ENCODE peak calls at places on chromosome 15, in four cellular contexts. One of them, this sample, is unnamed.

GRCh38 chr15:70401709-70402108 is 304.0 kb upstream of the TLE3 start:
- DNase-seq in colonic mucosa: no peak
- DNase-seq in foreskin fibroblast: no peak
- DNase-seq in breast epithelium: no peak
- DNase-seq in this sample: no peak

GRCh38 chr15:35547775-35548364 is 1.9 kb upstream of the DPH6 start:
- DNase-seq in colonic mucosa: no peak
- DNase-seq in foreskin fibroblast: no peak
- DNase-seq in breast epithelium: no peak
- DNase-seq in this sample: no peak

GRCh38 chr15:83322061-83322460 is 37.6 kb upstream of the BNC1 start:
- DNase-seq in colonic mucosa: no peak
- DNase-seq in foreskin fibroblast: no peak
- DNase-seq in breast epithelium: no peak
- DNase-seq in this sample: no peak

GRCh38 chr15:34275154-34275553 is 50.3 kb downstream of the EMC4 start:
- DNase-seq in colonic mucosa: no peak
- DNase-seq in foreskin fibroblast: peak
- DNase-seq in breast epithelium: no peak
- DNase-seq in this sample: no peak

GRCh38 chr15:40325188-40325587 is 1.7 kb downstream of the INAFM2 start:
- DNase-seq in colonic mucosa: no peak
- DNase-seq in foreskin fibroblast: no peak
- DNase-seq in breast epithelium: no peak
- DNase-seq in this sample: no peak

GRCh38 chr15:52417501-52417900 is 111.2 kb downstream of the MYO5A start:
- DNase-seq in colonic mucosa: no peak
- DNase-seq in foreskin fibroblast: peak
- DNase-seq in breast epithelium: no peak
- DNase-seq in this sample: no peak

GRCh38 chr15:39864116-39864515 is 56.0 kb downstream of the GPR176 start:
- DNase-seq in colonic mucosa: no peak
- DNase-seq in foreskin fibroblast: no peak
- DNase-seq in breast epithelium: no peak
- DNase-seq in this sample: no peak

GRCh38 chr15:60349589-60349988 is 48.2 kb downstream of the ANXA2 start:
- DNase-seq in colonic mucosa: no peak
- DNase-seq in foreskin fibroblast: no peak
- DNase-seq in breast epithelium: no peak
- DNase-seq in this sample: no peak

GRCh38 chr15:43977072-43977884 is 150.5 kb downstream of the WDR76 start:
- DNase-seq in colonic mucosa: no peak
- DNase-seq in foreskin fibroblast: no peak
- DNase-seq in breast epithelium: no peak
- DNase-seq in this sample: no peak

GRCh38 chr15:92818658-92819311 is 81.3 kb upstream of the CHD2 start:
- DNase-seq in colonic mucosa: no peak
- DNase-seq in foreskin fibroblast: no peak
- DNase-seq in breast epithelium: no peak
- DNase-seq in this sample: no peak

GRCh38 chr15:50219820-50220219 is 37.8 kb downstream of the SLC27A2 start:
- DNase-seq in colonic mucosa: no peak
- DNase-seq in foreskin fibroblast: no peak
- DNase-seq in breast epithelium: no peak
- DNase-seq in this sample: no peak

GRCh38 chr15:60840703-60841411 is 361.9 kb upstream of the ICE2 start:
- DNase-seq in colonic mucosa: no peak
- DNase-seq in foreskin fibroblast: no peak
- DNase-seq in breast epithelium: no peak
- DNase-seq in this sample: no peak

GRCh38 chr15:40282870-40283614 is at the start of gene ANKRD63:
- DNase-seq in colonic mucosa: no peak
- DNase-seq in foreskin fibroblast: no peak
- DNase-seq in breast epithelium: no peak
- DNase-seq in this sample: no peak

GRCh38 chr15:70202756-70203155 is 105.0 kb upstream of the TLE3 start:
- DNase-seq in colonic mucosa: no peak
- DNase-seq in foreskin fibroblast: no peak
- DNase-seq in breast epithelium: no peak
- DNase-seq in this sample: no peak

DNA sequence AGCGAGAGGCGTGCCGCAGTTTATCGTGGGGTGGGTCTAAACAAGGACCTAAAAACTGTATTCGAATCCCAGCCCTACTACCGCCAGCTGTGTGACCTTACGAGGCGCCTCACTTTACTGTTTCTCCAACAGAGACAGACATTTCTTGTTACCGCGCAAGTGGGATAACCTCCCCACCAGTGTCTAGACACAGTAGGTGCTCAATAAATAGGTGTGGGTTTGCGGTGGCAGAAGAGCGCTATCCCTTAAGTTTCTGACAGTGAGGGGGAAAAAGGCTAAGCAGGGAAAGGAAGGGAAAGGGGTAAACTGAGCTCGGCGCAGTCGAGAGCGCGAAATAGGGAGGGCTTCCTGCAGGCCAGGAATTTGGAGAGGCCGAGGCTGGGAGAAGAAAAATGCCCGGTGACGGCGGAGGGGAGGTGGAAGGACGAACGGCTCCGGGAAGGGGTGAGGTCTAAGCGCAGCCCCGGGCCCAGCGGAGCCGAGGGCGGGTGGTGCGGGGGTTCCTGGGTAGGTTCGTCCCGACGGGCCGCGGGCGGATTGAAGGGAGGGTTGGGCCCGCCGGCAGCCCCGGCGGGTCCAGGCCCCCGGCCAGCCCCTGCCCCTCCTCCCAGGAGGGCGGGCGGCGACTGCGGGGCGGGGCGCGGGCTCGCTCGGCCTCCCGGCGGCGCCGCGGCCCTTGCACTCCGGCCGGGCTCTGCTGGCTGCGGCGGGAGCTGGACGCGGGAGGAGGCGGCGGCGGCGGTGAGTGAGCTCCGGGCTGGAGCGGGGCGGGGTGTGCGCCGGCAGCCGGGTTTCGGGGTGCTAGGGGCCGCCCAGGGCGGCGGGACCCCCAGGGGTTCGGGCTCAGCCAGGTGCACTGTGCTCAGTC is at the start of gene CGNL1:
- DNase-seq in colonic mucosa: peak
- DNase-seq in foreskin fibroblast: no peak
- DNase-seq in breast epithelium: no peak
- DNase-seq in this sample: no peak
- H3K4me3 ChIP-seq in colonic mucosa: peak
- H3K4me3 ChIP-seq in foreskin fibroblast: peak
- H3K4me3 ChIP-seq in breast epithelium: peak
- H3K4me3 ChIP-seq in this sample: peak

GRCh38 chr15:73832657-73833056 is 40.7 kb upstream of the TBC1D21 start:
- DNase-seq in colonic mucosa: no peak
- DNase-seq in foreskin fibroblast: no peak
- DNase-seq in breast epithelium: no peak
- DNase-seq in this sample: no peak
- TF ChIP-seq CTCF in colonic mucosa: no peak
- TF ChIP-seq CTCF in foreskin fibroblast: no peak
- TF ChIP-seq CTCF in breast epithelium: no peak
- TF ChIP-seq CTCF in this sample: no peak

GRCh38 chr15:88637841-88638625 is 783 bp upstream of the ISG20 start:
- DNase-seq in colonic mucosa: no peak
- DNase-seq in foreskin fibroblast: no peak
- DNase-seq in breast epithelium: no peak
- DNase-seq in this sample: no peak
- H3K4me3 ChIP-seq in colonic mucosa: peak
- H3K4me3 ChIP-seq in foreskin fibroblast: peak
- H3K4me3 ChIP-seq in breast epithelium: peak
- H3K4me3 ChIP-seq in this sample: peak

DNA sequence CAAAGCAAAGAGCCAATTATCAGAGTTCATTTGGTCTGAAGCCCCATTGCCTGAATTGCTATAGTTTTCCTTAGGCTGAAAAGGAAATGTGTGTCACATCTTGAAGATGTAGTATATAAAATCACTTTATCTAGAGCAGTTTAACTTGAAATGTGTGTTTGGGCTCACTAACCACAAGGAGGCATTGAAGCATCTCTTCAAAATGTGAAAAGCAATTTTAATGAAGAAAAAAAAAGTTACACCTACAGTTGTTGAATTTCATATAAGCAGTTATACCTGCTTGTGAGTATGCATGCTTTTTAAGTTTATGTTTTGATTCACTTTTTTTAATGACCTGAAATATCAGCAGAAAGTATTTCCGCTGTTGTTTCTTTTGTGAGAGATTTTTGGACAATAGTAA is 129.3 kb downstream of the IQCH start:
- DNase-seq in colonic mucosa: no peak
- DNase-seq in foreskin fibroblast: peak
- DNase-seq in breast epithelium: no peak
- DNase-seq in this sample: no peak
- TF ChIP-seq CTCF in colonic mucosa: no peak
- TF ChIP-seq CTCF in foreskin fibroblast: peak
- TF ChIP-seq CTCF in breast epithelium: no peak
- TF ChIP-seq CTCF in this sample: no peak

GRCh38 chr15:85690546-85691226 is 104.0 kb downstream of the KLHL25 start:
- DNase-seq in colonic mucosa: no peak
- DNase-seq in foreskin fibroblast: no peak
- DNase-seq in breast epithelium: no peak
- DNase-seq in this sample: no peak

GRCh38 chr15:85692873-85693272 is 101.9 kb downstream of the KLHL25 start:
- DNase-seq in colonic mucosa: no peak
- DNase-seq in foreskin fibroblast: no peak
- DNase-seq in breast epithelium: no peak
- DNase-seq in this sample: no peak

GRCh38 chr15:85689729-85690128 is 105.0 kb downstream of the KLHL25 start:
- DNase-seq in colonic mucosa: no peak
- DNase-seq in foreskin fibroblast: peak
- DNase-seq in breast epithelium: peak
- DNase-seq in this sample: no peak

GRCh38 chr15:85693277-85693676 is 101.4 kb downstream of the KLHL25 start:
- DNase-seq in colonic mucosa: no peak
- DNase-seq in foreskin fibroblast: no peak
- DNase-seq in breast epithelium: no peak
- DNase-seq in this sample: no peak

DNA sequence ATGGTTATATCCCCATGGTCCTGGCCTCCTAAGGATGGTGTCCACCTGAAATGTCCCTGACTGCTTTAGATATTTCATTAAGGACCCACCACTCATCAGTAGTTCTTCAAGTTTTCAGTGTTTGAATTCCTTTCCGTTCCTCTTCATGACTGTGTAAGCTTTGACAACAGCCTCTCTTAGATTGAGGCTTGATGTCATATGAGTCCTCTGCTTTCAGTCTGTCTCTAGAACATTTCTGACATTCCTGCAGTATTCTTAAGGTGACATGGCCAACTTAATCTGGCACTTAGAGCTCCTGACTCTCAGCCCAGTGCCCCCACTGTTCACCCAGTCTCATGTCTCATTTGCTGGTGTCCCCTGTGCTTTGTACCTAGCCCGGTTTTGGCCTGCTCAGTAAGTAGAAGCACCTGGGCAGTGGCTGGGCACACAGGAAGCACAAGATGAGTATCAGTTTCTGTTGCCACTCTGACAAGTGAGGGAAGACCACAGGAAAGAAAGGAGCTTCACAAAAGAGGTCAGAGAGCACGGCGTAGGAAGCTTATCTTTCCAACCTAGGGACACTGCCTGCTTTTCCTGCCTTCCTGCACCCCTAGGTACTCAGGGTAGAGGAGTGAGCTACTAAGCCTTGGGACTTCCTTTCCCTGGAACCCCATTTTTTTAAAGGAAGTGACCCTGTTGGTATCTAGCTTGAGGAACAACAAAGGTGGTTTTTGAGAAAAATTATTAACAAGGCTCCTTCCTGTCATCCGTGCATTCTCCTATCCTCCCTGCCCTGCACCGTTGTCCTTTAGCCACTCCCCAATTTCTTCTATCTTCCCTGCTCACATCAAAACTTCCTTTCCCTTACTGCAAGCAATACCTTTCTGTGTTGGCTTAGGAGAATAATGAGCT is 103.1 kb downstream of the KLHL25 start:
- DNase-seq in colonic mucosa: no peak
- DNase-seq in foreskin fibroblast: no peak
- DNase-seq in breast epithelium: no peak
- DNase-seq in this sample: no peak
- H3K4me3 ChIP-seq in colonic mucosa: no peak
- H3K4me3 ChIP-seq in foreskin fibroblast: no peak
- H3K4me3 ChIP-seq in breast epithelium: no peak
- H3K4me3 ChIP-seq in this sample: no peak